ENCODE peak calls at places on chromosomes 16 and 17, in seven cellular contexts. F is A549, G is IMR-90, Q is GM12878, B is tibial nerve, O is body of pancreas, V is right lobe of liver. T is an unnamed sample.

GRCh38 chr16:87117936-87118335 is 199.3 kb downstream of the C16orf95 start:
- DNase-seq in F (no peak), G (no peak), Q (no peak), B (no peak), O (no peak), V (no peak), T (no peak)

GRCh38 chr17:65851965-65852736 is 290.7 kb upstream of the AXIN2 start:
- DNase-seq in F (no peak), G (no peak), Q (no peak), B (no peak), O (no peak), V (no peak), T (no peak)

GRCh38 chr17:68260051-68260762 is 12.4 kb downstream of the AMZ2 start:
- DNase-seq in F (no peak), G (no peak), Q (no peak), B (no peak), O (no peak), V (no peak), T (no peak)

GRCh38 chr16:77599793-77600415 is 122.4 kb upstream of the NUDT7 start:
- DNase-seq in F (peak; percentile 56), G (peak; percentile 47), Q (no peak), B (peak; percentile 46), O (peak; percentile 20), V (no peak), T (peak; percentile 31)

GRCh38 chr16:21302898-21303528 is 24.9 kb upstream of the CRYM start:
- DNase-seq in F (peak; percentile 72), G (peak; percentile 93), Q (peak; percentile 55), B (no peak), O (no peak), V (no peak), T (no peak)

GRCh38 chr16:59573528-59574271 is 839.6 kb upstream of the GOT2 start:
- DNase-seq in F (peak; percentile 95), G (peak; percentile 95), Q (no peak), B (no peak), O (no peak), V (no peak), T (no peak)

GRCh38 chr17:80005360-80006338 is 30.0 kb downstream of the TBC1D16 start:
- DNase-seq in F (peak; percentile 60), G (peak; percentile 31), Q (no peak), B (no peak), O (peak; percentile 57), V (peak; percentile 75), T (peak; percentile 50)

GRCh38 chr17:14471052-14471451 is 170.2 kb downstream of the HS3ST3B1 start:
- DNase-seq in F (peak; percentile 89), G (peak; percentile 94), Q (no peak), B (no peak), O (no peak), V (no peak), T (no peak)

GRCh38 chr16:4938683-4939030 is 1.7 kb upstream of the PPL start:
- DNase-seq in F (no peak), G (peak; percentile 46), Q (no peak), B (no peak), O (no peak), V (no peak), T (no peak)

GRCh38 chr17:50112694-50113093 is 17.3 kb downstream of the SAMD14 start:
- DNase-seq in F (no peak), G (no peak), Q (no peak), B (no peak), O (no peak), V (no peak), T (peak; percentile 45)

GRCh38 chr16:55056585-55057520 is 126.2 kb downstream of the IRX5 start:
- DNase-seq in F (peak; percentile 19), G (no peak), Q (no peak), B (no peak), O (no peak), V (no peak), T (no peak)

GRCh38 chr16:77613115-77613514 is 109.2 kb upstream of the NUDT7 start:
- DNase-seq in F (no peak), G (no peak), Q (no peak), B (no peak), O (no peak), V (no peak), T (no peak)

GRCh38 chr16:1613240-1613639 is 1.1 kb downstream of the CRAMP1 start:
- DNase-seq in F (no peak), G (no peak), Q (no peak), B (no peak), O (no peak), V (no peak), T (peak; percentile 33)

GRCh38 chr17:17570798-17571716 is 20.5 kb downstream of the PEMT start:
- DNase-seq in F (no peak), G (no peak), Q (no peak), B (no peak), O (no peak), V (peak; percentile 74), T (no peak)

GRCh38 chr17:1539811-1540210 is 22.8 kb downstream of the PITPNA start:
- DNase-seq in F (no peak), G (no peak), Q (no peak), B (no peak), O (no peak), V (no peak), T (no peak)

GRCh38 chr16:15482068-15482747 is 47.8 kb downstream of the BMERB1 start:
- DNase-seq in F (peak; percentile 99), G (peak; percentile 99), Q (no peak), B (no peak), O (peak; percentile 94), V (peak; percentile 82), T (peak; percentile 95)

GRCh38 chr17:56899403-56899802 is 14.4 kb downstream of the TRIM25 start:
- DNase-seq in F (no peak), G (no peak), Q (no peak), B (no peak), O (no peak), V (no peak), T (no peak)

GRCh38 chr17:49114703-49115102 is 17.9 kb upstream of the B4GALNT2 start:
- DNase-seq in F (no peak), G (no peak), Q (no peak), B (no peak), O (no peak), V (no peak), T (no peak)

GRCh38 chr17:64153565-64153964 is 23.6 kb upstream of the ERN1 start:
- DNase-seq in F (no peak), G (no peak), Q (no peak), B (no peak), O (no peak), V (no peak), T (no peak)

GRCh38 chr17:82751571-82752370 is at the start of gene TBCD:
- DNase-seq in F (peak; percentile 94), G (peak; percentile 89), Q (peak; percentile 23), B (peak; percentile 84), O (peak; percentile 88), V (peak; percentile 94), T (peak; percentile 92)

GRCh38 chr17:82750241-82750905 is 1.5 kb upstream of the TBCD start:
- DNase-seq in F (no peak), G (no peak), Q (no peak), B (no peak), O (no peak), V (peak; percentile 55), T (no peak)

GRCh38 chr17:82752371-82753200 is 721 bp downstream of the TBCD start:
- DNase-seq in F (no peak), G (no peak), Q (no peak), B (no peak), O (no peak), V (peak; percentile 58), T (peak; percentile 49)

GRCh38 chr17:82753201-82753464 is 1.3 kb downstream of the TBCD start:
- DNase-seq in F (no peak), G (no peak), Q (no peak), B (no peak), O (no peak), V (peak; percentile 11), T (no peak)

GRCh38 chr17:82751171-82751570 is 694 bp upstream of the TBCD start:
- DNase-seq in F (no peak), G (no peak), Q (no peak), B (no peak), O (no peak), V (no peak), T (no peak)
- TF ChIP-seq POLR2A in F (no peak), G (no peak), Q (no peak), B (no peak), O (no peak), V (no peak), T (peak; percentile 25)

GRCh38 chr16:72291531-72291981 is 119.6 kb upstream of the PMFBP1 start:
- DNase-seq in F (peak; percentile 70), G (peak; percentile 94), Q (no peak), B (no peak), O (no peak), V (no peak), T (peak; percentile 21)
- H3K4me3 ChIP-seq in F (no peak overlapping the region), G (no peak overlapping the region), Q (no peak overlapping the region), B (no peak overlapping the region), O (no peak overlapping the region), V (no peak overlapping the region), T (no peak overlapping the region)

GRCh38 chr17:12536021-12536420 is 129.7 kb upstream of the MYOCD start:
- DNase-seq in F (peak; percentile 18), G (peak; percentile 26), Q (no peak), B (no peak), O (peak; percentile 3), V (no peak), T (no peak)
- H3K27ac ChIP-seq in F (no peak overlapping the region), G (peak overlapping the region; percentile 39), Q (no peak overlapping the region), B (no peak overlapping the region), O (no peak overlapping the region), V (no peak overlapping the region), T (no peak overlapping the region)

GRCh38 chr17:44348988-44349364 is 3.9 kb downstream of the GRN start:
- DNase-seq in F (no peak), G (no peak), Q (no peak), B (no peak), O (no peak), V (no peak), T (no peak)

GRCh38 chr17:44350733-44351226 is 5.7 kb downstream of the GRN start:
- DNase-seq in F (peak; percentile 73), G (peak; percentile 44), Q (peak; percentile 27), B (peak; percentile 52), O (peak; percentile 67), V (peak; percentile 79), T (peak; percentile 63)

GRCh38 chr17:44349553-44350070 is 4.5 kb downstream of the GRN start:
- DNase-seq in F (no peak), G (no peak), Q (no peak), B (no peak), O (no peak), V (no peak), T (no peak)

GRCh38 chr17:44346064-44346844 is 1.2 kb downstream of the GRN start:
- DNase-seq in F (no peak), G (no peak), Q (no peak), B (no peak), O (no peak), V (no peak), T (no peak)

DNA sequence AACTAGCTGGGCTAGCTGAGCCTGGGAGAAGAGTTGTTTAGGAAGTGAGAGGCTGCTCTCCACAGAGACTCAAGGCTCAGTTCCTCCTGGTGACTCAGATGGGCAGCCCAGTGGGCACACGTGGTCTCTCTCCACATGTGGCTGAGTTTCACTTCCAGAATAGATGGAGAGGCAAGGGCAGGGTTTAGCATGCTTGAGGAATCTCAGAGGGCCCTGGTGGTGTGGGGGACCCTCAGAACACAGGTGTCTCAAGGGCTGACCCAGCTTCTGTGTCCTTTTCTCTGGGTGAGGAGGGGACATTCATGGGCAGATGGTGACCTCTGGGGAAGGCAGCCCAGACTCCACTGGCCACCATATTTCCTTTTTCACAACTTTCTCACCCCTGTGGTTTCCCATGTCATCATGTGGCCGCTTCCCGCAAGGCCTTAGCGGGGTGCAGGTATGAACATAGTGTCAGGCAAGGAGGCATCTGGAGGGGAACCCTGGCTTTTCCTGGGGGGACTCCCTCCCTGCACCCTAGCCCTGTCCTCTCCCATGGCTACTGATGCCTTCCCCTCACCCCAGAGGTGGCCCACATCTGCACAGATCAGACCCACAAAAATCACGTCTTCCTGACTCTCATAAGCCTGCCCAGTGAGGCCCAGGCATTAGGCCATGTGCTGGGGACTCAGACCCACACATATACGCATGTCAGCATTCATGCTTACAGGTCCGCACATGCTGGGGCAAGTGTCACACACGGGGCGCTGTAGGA is 3.3 kb downstream of the GRN start:
- DNase-seq in F (no peak), G (peak; percentile 57), Q (peak; percentile 91), B (peak; percentile 28), O (peak; percentile 63), V (no peak), T (no peak)
- TF ChIP-seq POLR2A in F (no peak), G (no peak), Q (peak; percentile 62), B (no peak), O (no peak), V (no peak), T (no peak)

T was measured in adrenal gland.